ENCODE peak calls at places on chromosome 6, in seven cellular contexts. W, R, T, V, I, D and S are unnamed samples.

GRCh38 chr6:163180874-163181541 is 233.5 kb upstream of the QKI start:
- DNase-seq in V (no peak), R (no peak), T (no peak), W (peak), I (no peak), D (peak), S (peak)

GRCh38 chr6:160041608-160042007 is 72.7 kb downstream of the IGF2R start:
- DNase-seq in D (peak), R (no peak), I (peak), T (peak), V (no peak), W (peak), S (peak)

GRCh38 chr6:89585156-89585555 is 53.4 kb downstream of the LYRM2 start:
- DNase-seq in T (no peak), D (no peak), V (no peak), W (no peak), R (no peak), I (no peak), S (no peak)

GRCh38 chr6:30972816-30973215 is 10.7 kb upstream of the MUC21 start:
- DNase-seq in D (peak), V (no peak), I (no peak), W (no peak), T (no peak), R (no peak), S (no peak)

GRCh38 chr6:52550014-52550575 is 26.8 kb downstream of the TRAM2 start:
- DNase-seq in V (no peak), D (no peak), R (no peak), T (no peak), I (no peak), W (no peak), S (no peak)

GRCh38 chr6:157989541-157990289 is 8.1 kb downstream of the SYNJ2 start:
- DNase-seq in I (peak), W (peak), T (peak), R (peak), V (peak), D (peak), S (peak)

GRCh38 chr6:2783188-2783957 is 18.2 kb downstream of the WRNIP1 start:
- DNase-seq in D (no peak), I (no peak), R (no peak), V (peak), W (no peak), T (no peak), S (no peak)

GRCh38 chr6:78910611-78911134 is 43.3 kb downstream of the IRAK1BP1 start:
- DNase-seq in D (no peak), V (no peak), W (peak), R (no peak), I (no peak), T (no peak), S (no peak)

GRCh38 chr6:159107451-159108260 is 61.5 kb upstream of the FNDC1 start:
- DNase-seq in D (peak), I (no peak), W (no peak), V (no peak), T (no peak), R (no peak), S (no peak)

GRCh38 chr6:128005009-128005408 is 104.2 kb upstream of the THEMIS start:
- DNase-seq in T (no peak), V (no peak), W (no peak), D (peak), R (no peak), I (no peak), S (peak)